ENCODE peak calls at places on chromosomes 13 and 19, in nine cellular contexts. One of them, this sample, is unnamed.

GRCh38 chr13:40408602-40409001 is 257.8 kb downstream of the FOXO1 start:
- DNase-seq in heart right ventricle: no peak
- DNase-seq in HCT116: peak; percentile 40
- DNase-seq in A549: no peak
- DNase-seq in upper lobe of right lung: no peak
- DNase-seq in adrenal gland: no peak
- DNase-seq in tibial artery: no peak
- DNase-seq in OCI-LY7: no peak
- DNase-seq in lower lobe of right lung: no peak
- DNase-seq in this sample: no peak

GRCh38 chr13:108950333-108951010 is 321.1 kb downstream of the MYO16 start:
- DNase-seq in A549: no peak
- DNase-seq in upper lobe of right lung: no peak
- DNase-seq in OCI-LY7: no peak
- DNase-seq in lower lobe of right lung: no peak
- DNase-seq in HCT116: no peak
- DNase-seq in heart right ventricle: no peak
- DNase-seq in tibial artery: no peak
- DNase-seq in adrenal gland: no peak
- DNase-seq in this sample: no peak

GRCh38 chr19:8065489-8066261 is 13.1 kb downstream of the CCL25 start:
- DNase-seq in heart right ventricle: no peak
- DNase-seq in lower lobe of right lung: no peak
- DNase-seq in tibial artery: no peak
- DNase-seq in HCT116: no peak
- DNase-seq in upper lobe of right lung: no peak
- DNase-seq in adrenal gland: no peak
- DNase-seq in OCI-LY7: no peak
- DNase-seq in A549: no peak
- DNase-seq in this sample: no peak

GRCh38 chr19:46759817-46760333 is 13.6 kb upstream of the STRN4 start:
- DNase-seq in OCI-LY7: no peak
- DNase-seq in A549: no peak
- DNase-seq in upper lobe of right lung: no peak
- DNase-seq in HCT116: no peak
- DNase-seq in tibial artery: peak; percentile 54
- DNase-seq in lower lobe of right lung: no peak
- DNase-seq in heart right ventricle: no peak
- DNase-seq in adrenal gland: peak; percentile 40
- DNase-seq in this sample: no peak

GRCh38 chr19:35216833-35217707 is 11.5 kb downstream of the FAM187B start:
- DNase-seq in OCI-LY7: peak; percentile 82
- DNase-seq in tibial artery: peak; percentile 52
- DNase-seq in heart right ventricle: no peak
- DNase-seq in HCT116: no peak
- DNase-seq in adrenal gland: peak; percentile 61
- DNase-seq in A549: no peak
- DNase-seq in lower lobe of right lung: no peak
- DNase-seq in upper lobe of right lung: peak; percentile 62
- DNase-seq in this sample: no peak

GRCh38 chr13:83666126-83666525 is 216.1 kb downstream of the SLITRK1 start:
- DNase-seq in A549: no peak
- DNase-seq in OCI-LY7: no peak
- DNase-seq in HCT116: no peak
- DNase-seq in tibial artery: no peak
- DNase-seq in upper lobe of right lung: no peak
- DNase-seq in lower lobe of right lung: no peak
- DNase-seq in adrenal gland: no peak
- DNase-seq in heart right ventricle: no peak
- DNase-seq in this sample: no peak

GRCh38 chr13:110012102-110012739 is 225.8 kb upstream of the IRS2 start:
- DNase-seq in heart right ventricle: no peak
- DNase-seq in OCI-LY7: no peak
- DNase-seq in upper lobe of right lung: no peak
- DNase-seq in HCT116: peak; percentile 60
- DNase-seq in lower lobe of right lung: no peak
- DNase-seq in tibial artery: no peak
- DNase-seq in A549: peak; percentile 43
- DNase-seq in adrenal gland: no peak
- DNase-seq in this sample: no peak

GRCh38 chr19:18221815-18222725 is 4.2 kb downstream of the PDE4C start:
- DNase-seq in heart right ventricle: no peak
- DNase-seq in OCI-LY7: no peak
- DNase-seq in lower lobe of right lung: no peak
- DNase-seq in A549: no peak
- DNase-seq in tibial artery: no peak
- DNase-seq in HCT116: no peak
- DNase-seq in upper lobe of right lung: no peak
- DNase-seq in adrenal gland: no peak
- DNase-seq in this sample: no peak

GRCh38 chr13:104015646-104016396 is 949.6 kb upstream of the SLC10A2 start:
- DNase-seq in OCI-LY7: no peak
- DNase-seq in tibial artery: no peak
- DNase-seq in adrenal gland: no peak
- DNase-seq in upper lobe of right lung: no peak
- DNase-seq in HCT116: no peak
- DNase-seq in lower lobe of right lung: no peak
- DNase-seq in heart right ventricle: no peak
- DNase-seq in A549: no peak
- DNase-seq in this sample: no peak

GRCh38 chr19:58346961-58347929 is 6.0 kb downstream of the A1BG start:
- DNase-seq in adrenal gland: no peak
- DNase-seq in HCT116: no peak
- DNase-seq in A549: peak; percentile 65
- DNase-seq in OCI-LY7: peak; percentile 89
- DNase-seq in lower lobe of right lung: peak; percentile 72
- DNase-seq in tibial artery: peak; percentile 38
- DNase-seq in upper lobe of right lung: peak; percentile 79
- DNase-seq in heart right ventricle: peak; percentile 61
- DNase-seq in this sample: peak; percentile 60
- H3K4me1 ChIP-seq in adrenal gland: peaks cover 14% of the 10 kb centered on the region
- H3K4me1 ChIP-seq in HCT116: no peaks in the 10 kb centered on the region
- H3K4me1 ChIP-seq in A549: peaks cover 8% of the 10 kb centered on the region
- H3K4me1 ChIP-seq in OCI-LY7: peaks cover 18% of the 10 kb centered on the region
- H3K4me1 ChIP-seq in lower lobe of right lung: peaks cover 13% of the 10 kb centered on the region
- H3K4me1 ChIP-seq in tibial artery: peaks cover 5% of the 10 kb centered on the region
- H3K4me1 ChIP-seq in upper lobe of right lung: peaks cover 5% of the 10 kb centered on the region
- H3K4me1 ChIP-seq in heart right ventricle: peaks cover 27% of the 10 kb centered on the region
- H3K4me1 ChIP-seq in this sample: peaks cover 36% of the 10 kb centered on the region

GRCh38 chr13:31797154-31797775 is 57.9 kb downstream of the RXFP2 start:
- DNase-seq in tibial artery: no peak
- DNase-seq in adrenal gland: no peak
- DNase-seq in OCI-LY7: no peak
- DNase-seq in A549: peak; percentile 2
- DNase-seq in heart right ventricle: no peak
- DNase-seq in HCT116: peak; percentile 8
- DNase-seq in upper lobe of right lung: no peak
- DNase-seq in lower lobe of right lung: no peak
- DNase-seq in this sample: no peak
- TF ChIP-seq CTCF in tibial artery: peak; percentile 50
- TF ChIP-seq CTCF in adrenal gland: no peak
- TF ChIP-seq CTCF in OCI-LY7: peak; percentile 50
- TF ChIP-seq CTCF in A549: peak; percentile 30
- TF ChIP-seq CTCF in heart right ventricle: peak; percentile 56
- TF ChIP-seq CTCF in HCT116: no peak
- TF ChIP-seq CTCF in upper lobe of right lung: peak; percentile 42
- TF ChIP-seq CTCF in lower lobe of right lung: peak; percentile 19
- TF ChIP-seq CTCF in this sample: peak; percentile 56

DNA sequence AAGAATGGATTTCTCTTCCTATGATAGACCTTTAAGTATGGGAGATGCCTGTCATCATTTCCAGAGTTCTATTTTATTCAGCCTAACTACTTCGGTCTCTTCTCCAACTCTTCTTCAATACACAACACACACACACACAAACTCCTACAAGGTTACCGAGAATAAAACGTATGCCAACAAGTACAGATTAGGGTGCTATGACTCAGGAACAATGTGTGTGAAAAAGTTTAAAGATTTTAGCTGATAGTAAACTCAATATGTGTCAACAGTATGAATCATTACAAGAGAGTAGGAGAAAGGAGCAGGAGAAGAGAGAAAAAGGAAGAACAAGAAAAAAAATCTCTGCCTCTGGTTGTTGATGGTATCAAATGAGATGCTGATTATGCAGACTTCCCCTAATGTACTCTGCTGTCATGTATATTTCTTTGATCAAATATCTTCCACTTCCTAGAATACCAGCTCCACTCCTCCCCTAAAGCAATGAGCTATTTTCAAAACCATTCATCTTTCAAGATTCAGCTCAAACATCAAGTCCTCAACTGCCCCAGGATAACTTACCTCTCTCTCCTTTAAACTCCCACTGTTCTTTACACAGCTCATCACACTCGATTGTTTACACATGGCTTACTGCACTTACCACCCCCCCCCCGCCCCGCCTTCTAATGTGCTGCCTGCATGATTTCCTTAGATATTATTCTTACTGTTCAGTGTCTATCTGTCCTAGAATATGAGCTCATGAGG is 95.6 kb downstream of the FAM216B start:
- DNase-seq in lower lobe of right lung: no peak
- DNase-seq in heart right ventricle: no peak
- DNase-seq in A549: no peak
- DNase-seq in HCT116: no peak
- DNase-seq in OCI-LY7: no peak
- DNase-seq in tibial artery: no peak
- DNase-seq in adrenal gland: no peak
- DNase-seq in upper lobe of right lung: no peak
- DNase-seq in this sample: no peak
- H3K4me1 ChIP-seq in lower lobe of right lung: peaks cover 6% of the 10 kb centered on the region
- H3K4me1 ChIP-seq in heart right ventricle: peaks cover 12% of the 10 kb centered on the region
- H3K4me1 ChIP-seq in A549: peaks cover 6% of the 10 kb centered on the region
- H3K4me1 ChIP-seq in HCT116: no peaks in the 10 kb centered on the region
- H3K4me1 ChIP-seq in OCI-LY7: no peaks in the 10 kb centered on the region
- H3K4me1 ChIP-seq in tibial artery: no peaks in the 10 kb centered on the region
- H3K4me1 ChIP-seq in adrenal gland: peaks cover 27% of the 10 kb centered on the region
- H3K4me1 ChIP-seq in upper lobe of right lung: peaks cover 7% of the 10 kb centered on the region
- H3K4me1 ChIP-seq in this sample: no peaks in the 10 kb centered on the region

DNA sequence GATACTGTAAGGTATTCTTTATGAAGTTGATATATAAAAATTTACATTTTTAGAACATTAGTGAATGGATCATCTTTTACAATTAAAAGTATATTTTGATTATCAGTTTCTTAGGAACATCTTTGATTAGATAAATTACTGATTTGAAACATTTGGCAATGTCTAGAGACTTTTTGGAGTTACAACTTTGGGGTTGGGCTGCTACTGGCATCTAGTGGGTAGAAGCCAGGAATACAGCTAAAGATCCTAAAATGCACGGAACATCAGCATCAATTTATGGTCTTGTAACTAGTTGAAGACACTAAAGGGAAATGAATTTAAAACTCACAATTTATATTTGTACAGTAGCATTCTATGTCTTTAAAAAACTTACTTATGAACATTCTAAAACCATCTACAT is 19.9 kb downstream of the POMP start:
- DNase-seq in adrenal gland: no peak
- DNase-seq in HCT116: no peak
- DNase-seq in OCI-LY7: no peak
- DNase-seq in A549: no peak
- DNase-seq in heart right ventricle: no peak
- DNase-seq in upper lobe of right lung: no peak
- DNase-seq in tibial artery: no peak
- DNase-seq in lower lobe of right lung: no peak
- DNase-seq in this sample: no peak
- TF ChIP-seq CTCF in adrenal gland: no peak
- TF ChIP-seq CTCF in HCT116: no peak
- TF ChIP-seq CTCF in OCI-LY7: peak; percentile 33
- TF ChIP-seq CTCF in A549: no peak
- TF ChIP-seq CTCF in heart right ventricle: peak; percentile 17
- TF ChIP-seq CTCF in upper lobe of right lung: no peak
- TF ChIP-seq CTCF in tibial artery: no peak
- TF ChIP-seq CTCF in lower lobe of right lung: no peak
- TF ChIP-seq CTCF in this sample: no peak

DNA sequence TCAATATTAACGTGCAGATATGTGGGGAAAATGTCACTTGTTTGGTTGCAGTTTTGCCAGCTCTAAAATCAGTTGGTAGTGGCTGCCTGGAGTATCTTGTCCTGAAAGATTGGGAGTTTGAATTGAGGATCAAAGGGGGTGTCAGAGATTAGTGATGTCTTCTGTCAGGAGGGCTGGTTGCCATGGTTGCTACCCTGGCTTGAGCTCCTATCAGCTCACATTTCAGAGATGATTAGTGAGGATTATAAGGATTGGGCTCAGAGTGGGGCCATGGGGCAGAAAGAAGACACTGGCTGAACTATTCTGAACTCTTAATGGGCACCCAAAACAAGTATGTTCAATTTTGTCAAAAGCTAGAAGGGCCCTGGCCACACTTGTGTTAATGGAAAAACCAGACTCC is 95.5 kb upstream of the RNF113B start:
- DNase-seq in heart right ventricle: no peak
- DNase-seq in lower lobe of right lung: no peak
- DNase-seq in OCI-LY7: no peak
- DNase-seq in adrenal gland: no peak
- DNase-seq in tibial artery: no peak
- DNase-seq in A549: no peak
- DNase-seq in upper lobe of right lung: no peak
- DNase-seq in HCT116: no peak
- DNase-seq in this sample: no peak
- H3K4me1 ChIP-seq in heart right ventricle: peaks cover 27% of the 10 kb centered on the region
- H3K4me1 ChIP-seq in lower lobe of right lung: peaks cover 9% of the 10 kb centered on the region
- H3K4me1 ChIP-seq in OCI-LY7: no peaks in the 10 kb centered on the region
- H3K4me1 ChIP-seq in adrenal gland: peaks cover 35% of the 10 kb centered on the region
- H3K4me1 ChIP-seq in tibial artery: no peaks in the 10 kb centered on the region
- H3K4me1 ChIP-seq in A549: peaks cover 3% of the 10 kb centered on the region
- H3K4me1 ChIP-seq in upper lobe of right lung: peaks cover 13% of the 10 kb centered on the region
- H3K4me1 ChIP-seq in HCT116: no peaks in the 10 kb centered on the region
- H3K4me1 ChIP-seq in this sample: peaks cover under 1% of the 10 kb centered on the region

GRCh38 chr13:90974249-90974954 is 373.1 kb upstream of the MIR17HG start:
- DNase-seq in OCI-LY7: no peak
- DNase-seq in upper lobe of right lung: no peak
- DNase-seq in HCT116: no peak
- DNase-seq in adrenal gland: no peak
- DNase-seq in tibial artery: no peak
- DNase-seq in A549: no peak
- DNase-seq in heart right ventricle: no peak
- DNase-seq in lower lobe of right lung: no peak
- DNase-seq in this sample: no peak

DNA sequence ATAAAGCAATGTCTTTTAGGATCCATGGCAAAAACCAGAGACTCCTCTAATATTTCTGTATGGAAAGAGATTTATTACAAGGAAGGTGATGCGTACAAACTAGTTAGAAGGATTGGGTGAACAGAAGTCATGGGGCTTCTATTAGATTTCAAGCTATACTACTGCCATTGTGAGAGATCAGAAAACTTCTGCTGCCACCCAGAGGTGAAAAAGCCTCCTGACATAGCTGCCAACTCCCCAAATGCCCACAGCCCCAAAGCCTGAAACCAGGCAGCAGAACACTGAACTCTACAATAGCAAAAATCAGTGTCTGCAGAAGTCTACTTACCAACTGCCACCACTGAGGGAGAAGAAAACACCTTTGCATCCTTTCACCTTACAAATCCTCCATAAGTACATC is 379.0 kb upstream of the MIR17HG start:
- DNase-seq in OCI-LY7: peak; percentile 70
- DNase-seq in adrenal gland: no peak
- DNase-seq in lower lobe of right lung: no peak
- DNase-seq in A549: peak; percentile 33
- DNase-seq in HCT116: peak; percentile 4
- DNase-seq in heart right ventricle: no peak
- DNase-seq in tibial artery: no peak
- DNase-seq in upper lobe of right lung: no peak
- DNase-seq in this sample: no peak
- TF ChIP-seq CTCF in OCI-LY7: no peak
- TF ChIP-seq CTCF in adrenal gland: no peak
- TF ChIP-seq CTCF in lower lobe of right lung: peak; percentile 22
- TF ChIP-seq CTCF in A549: peak; percentile 65
- TF ChIP-seq CTCF in HCT116: no peak
- TF ChIP-seq CTCF in heart right ventricle: peak; percentile 23
- TF ChIP-seq CTCF in tibial artery: no peak
- TF ChIP-seq CTCF in upper lobe of right lung: peak; percentile 34
- TF ChIP-seq CTCF in this sample: peak; percentile 42

This sample was measured in left ventricle myocardium inferior.